ENCODE peak calls at places on chromosomes 16 and 17, in seven cellular contexts. One of them, this sample, is unnamed. For H3K4me1, the result is how much of the 10 kb centered on the place peaks cover.

GRCh38 chr17:53949473-53950090 is 126.9 kb downstream of the KIF2B start:
- DNase-seq in prostate gland: no peak
- DNase-seq in K562: no peak
- DNase-seq in breast epithelium: no peak
- DNase-seq in vagina: no peak
- DNase-seq in HCT116: no peak
- DNase-seq in transverse colon: no peak
- DNase-seq in this sample: no peak

GRCh38 chr17:6104956-6105355 is 34.8 kb downstream of the WSCD1 start:
- DNase-seq in transverse colon: peak
- DNase-seq in vagina: no peak
- DNase-seq in breast epithelium: no peak
- DNase-seq in HCT116: no peak
- DNase-seq in K562: no peak
- DNase-seq in prostate gland: no peak
- DNase-seq in this sample: peak

GRCh38 chr16:83899978-83900377 is 1.1 kb downstream of the MLYCD start:
- DNase-seq in K562: no peak
- DNase-seq in breast epithelium: no peak
- DNase-seq in vagina: no peak
- DNase-seq in prostate gland: no peak
- DNase-seq in transverse colon: no peak
- DNase-seq in HCT116: no peak
- DNase-seq in this sample: no peak

GRCh38 chr17:81514735-81515529 is 2.3 kb upstream of the ACTG1 start:
- DNase-seq in breast epithelium: peak
- DNase-seq in vagina: no peak
- DNase-seq in HCT116: peak
- DNase-seq in prostate gland: peak
- DNase-seq in K562: peak
- DNase-seq in transverse colon: peak
- DNase-seq in this sample: peak

GRCh38 chr17:40686192-40686591 is 17.4 kb downstream of the KRT24 start:
- DNase-seq in vagina: no peak
- DNase-seq in transverse colon: no peak
- DNase-seq in prostate gland: no peak
- DNase-seq in HCT116: no peak
- DNase-seq in breast epithelium: no peak
- DNase-seq in K562: no peak
- DNase-seq in this sample: no peak

GRCh38 chr16:2512920-2513404 is 790 bp upstream of the ATP6V0C start:
- DNase-seq in HCT116: no peak
- DNase-seq in vagina: no peak
- DNase-seq in K562: peak
- DNase-seq in prostate gland: no peak
- DNase-seq in breast epithelium: no peak
- DNase-seq in transverse colon: no peak
- DNase-seq in this sample: peak

GRCh38 chr16:11497329-11497805 is 89.4 kb downstream of the LITAF start:
- DNase-seq in K562: no peak
- DNase-seq in vagina: no peak
- DNase-seq in prostate gland: peak
- DNase-seq in transverse colon: peak
- DNase-seq in HCT116: peak
- DNase-seq in breast epithelium: peak
- DNase-seq in this sample: peak

GRCh38 chr17:11622468-11622867 is 24.2 kb downstream of the DNAH9 start:
- DNase-seq in vagina: no peak
- DNase-seq in K562: no peak
- DNase-seq in transverse colon: no peak
- DNase-seq in prostate gland: no peak
- DNase-seq in HCT116: no peak
- DNase-seq in breast epithelium: no peak
- DNase-seq in this sample: no peak

GRCh38 chr17:76051571-76051970 is 20.7 kb downstream of the SRP68 start:
- DNase-seq in prostate gland: peak
- DNase-seq in vagina: no peak
- DNase-seq in breast epithelium: no peak
- DNase-seq in transverse colon: no peak
- DNase-seq in HCT116: no peak
- DNase-seq in K562: no peak
- DNase-seq in this sample: no peak

GRCh38 chr17:76276461-76277299 is 11.5 kb downstream of the UBALD2 start:
- DNase-seq in breast epithelium: no peak
- DNase-seq in prostate gland: no peak
- DNase-seq in transverse colon: no peak
- DNase-seq in HCT116: no peak
- DNase-seq in K562: peak
- DNase-seq in vagina: no peak
- DNase-seq in this sample: no peak

GRCh38 chr16:11173426-11173825 is 82.6 kb downstream of the SOCS1 start:
- DNase-seq in vagina: no peak
- DNase-seq in transverse colon: no peak
- DNase-seq in K562: no peak
- DNase-seq in HCT116: no peak
- DNase-seq in prostate gland: no peak
- DNase-seq in breast epithelium: no peak
- DNase-seq in this sample: no peak

GRCh38 chr16:89909777-89910716 is 8.6 kb upstream of the MC1R start:
- DNase-seq in vagina: no peak
- DNase-seq in transverse colon: peak
- DNase-seq in K562: peak
- DNase-seq in prostate gland: peak
- DNase-seq in HCT116: peak
- DNase-seq in breast epithelium: peak
- DNase-seq in this sample: peak

GRCh38 chr17:71316498-71316897 is 804.3 kb upstream of the SOX9 start:
- DNase-seq in transverse colon: no peak
- DNase-seq in vagina: no peak
- DNase-seq in prostate gland: no peak
- DNase-seq in K562: no peak
- DNase-seq in HCT116: no peak
- DNase-seq in breast epithelium: no peak
- DNase-seq in this sample: no peak

GRCh38 chr17:67559381-67559966 is 158.3 kb upstream of the NOL11 start:
- DNase-seq in HCT116: no peak
- DNase-seq in transverse colon: no peak
- DNase-seq in K562: peak
- DNase-seq in vagina: no peak
- DNase-seq in breast epithelium: no peak
- DNase-seq in prostate gland: no peak
- DNase-seq in this sample: no peak

GRCh38 chr16:482468-483185 is 44.9 kb upstream of the CAPN15 start:
- DNase-seq in transverse colon: no peak
- DNase-seq in HCT116: no peak
- DNase-seq in vagina: no peak
- DNase-seq in breast epithelium: no peak
- DNase-seq in K562: no peak
- DNase-seq in prostate gland: no peak
- DNase-seq in this sample: no peak

GRCh38 chr17:228223-228615 is 46.8 kb upstream of the DOC2B start:
- DNase-seq in K562: no peak
- DNase-seq in transverse colon: no peak
- DNase-seq in vagina: no peak
- DNase-seq in HCT116: no peak
- DNase-seq in breast epithelium: no peak
- DNase-seq in prostate gland: no peak
- DNase-seq in this sample: peak

GRCh38 chr16:75318737-75319136 is 67.3 kb upstream of the BCAR1 start:
- DNase-seq in breast epithelium: no peak
- DNase-seq in transverse colon: no peak
- DNase-seq in prostate gland: no peak
- DNase-seq in vagina: no peak
- DNase-seq in HCT116: no peak
- DNase-seq in K562: no peak
- DNase-seq in this sample: no peak

GRCh38 chr16:75323198-75323597 is 71.8 kb upstream of the BCAR1 start:
- DNase-seq in K562: no peak
- DNase-seq in transverse colon: no peak
- DNase-seq in HCT116: no peak
- DNase-seq in vagina: no peak
- DNase-seq in breast epithelium: no peak
- DNase-seq in prostate gland: no peak
- DNase-seq in this sample: no peak

GRCh38 chr16:75322706-75323105 is 71.3 kb upstream of the BCAR1 start:
- DNase-seq in HCT116: no peak
- DNase-seq in breast epithelium: no peak
- DNase-seq in K562: no peak
- DNase-seq in transverse colon: no peak
- DNase-seq in prostate gland: no peak
- DNase-seq in vagina: no peak
- DNase-seq in this sample: no peak

GRCh38 chr16:75319513-75320401 is 68.3 kb upstream of the BCAR1 start:
- DNase-seq in transverse colon: no peak
- DNase-seq in K562: no peak
- DNase-seq in breast epithelium: no peak
- DNase-seq in HCT116: no peak
- DNase-seq in vagina: no peak
- DNase-seq in prostate gland: no peak
- DNase-seq in this sample: no peak

GRCh38 chr16:75320435-75320834 is 69.0 kb upstream of the BCAR1 start:
- DNase-seq in HCT116: no peak
- DNase-seq in transverse colon: no peak
- DNase-seq in prostate gland: no peak
- DNase-seq in breast epithelium: no peak
- DNase-seq in K562: no peak
- DNase-seq in vagina: no peak
- DNase-seq in this sample: no peak
- TF ChIP-seq POLR2AphosphoS5 in HCT116: no peak
- TF ChIP-seq POLR2AphosphoS5 in transverse colon: no peak
- TF ChIP-seq POLR2AphosphoS5 in prostate gland: no peak
- TF ChIP-seq POLR2AphosphoS5 in breast epithelium: no peak
- TF ChIP-seq POLR2AphosphoS5 in K562: no peak
- TF ChIP-seq POLR2AphosphoS5 in vagina: no peak
- TF ChIP-seq POLR2AphosphoS5 in this sample: no peak

DNA sequence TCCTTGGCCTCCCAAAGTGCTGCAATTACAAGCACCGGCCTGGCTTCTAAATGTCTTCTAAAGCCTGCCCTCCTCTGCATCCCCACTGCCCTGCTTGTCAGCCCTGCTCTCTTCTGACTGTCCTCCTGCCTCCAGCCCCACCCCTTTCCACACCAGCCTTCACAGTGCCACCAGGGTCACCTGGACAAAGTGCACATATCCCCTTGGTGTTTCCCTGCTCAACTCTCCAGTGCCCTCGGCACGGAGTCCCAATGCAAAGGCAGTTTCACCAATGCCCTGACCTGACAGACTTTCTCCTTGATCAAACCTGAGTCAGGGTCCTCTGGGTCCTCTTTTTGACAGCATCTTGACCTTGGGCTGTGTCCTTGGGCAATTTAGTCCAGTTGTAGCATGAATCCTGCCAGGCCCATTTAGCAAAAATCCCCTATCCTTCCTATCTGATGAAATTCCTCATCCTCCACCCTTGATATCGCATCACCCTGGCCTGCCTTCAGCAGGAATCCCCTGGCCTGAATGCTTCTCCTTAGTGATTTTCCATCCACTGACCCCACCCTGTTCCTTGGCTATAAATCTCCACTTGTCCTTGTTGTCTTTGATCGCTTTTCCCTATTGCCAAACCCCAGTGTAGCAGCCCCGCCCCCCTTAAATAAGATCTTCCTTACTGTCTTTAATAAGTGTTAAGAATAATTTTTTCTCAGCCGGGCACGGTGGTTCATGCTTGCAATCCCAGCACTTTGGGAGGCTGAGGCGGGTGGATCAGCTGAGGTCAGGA is 42.7 kb upstream of the ETV4 start:
- DNase-seq in HCT116: no peak
- DNase-seq in prostate gland: no peak
- DNase-seq in transverse colon: no peak
- DNase-seq in breast epithelium: no peak
- DNase-seq in vagina: no peak
- DNase-seq in K562: no peak
- DNase-seq in this sample: no peak
- TF ChIP-seq CTCF in HCT116: no peak
- TF ChIP-seq CTCF in prostate gland: no peak
- TF ChIP-seq CTCF in transverse colon: no peak
- TF ChIP-seq CTCF in breast epithelium: no peak
- TF ChIP-seq CTCF in vagina: no peak
- TF ChIP-seq CTCF in K562: no peak
- TF ChIP-seq CTCF in this sample: no peak

GRCh38 chr16:70696368-70696767 is 10.5 kb upstream of the MTSS2 start:
- DNase-seq in prostate gland: no peak
- DNase-seq in vagina: no peak
- DNase-seq in breast epithelium: no peak
- DNase-seq in transverse colon: no peak
- DNase-seq in K562: no peak
- DNase-seq in HCT116: no peak
- DNase-seq in this sample: no peak
- H3K4me1 ChIP-seq in prostate gland: under half
- H3K4me1 ChIP-seq in vagina: half or more
- H3K4me1 ChIP-seq in breast epithelium: half or more
- H3K4me1 ChIP-seq in transverse colon: half or more
- H3K4me1 ChIP-seq in K562: under half
- H3K4me1 ChIP-seq in HCT116: half or more
- H3K4me1 ChIP-seq in this sample: half or more

DNA sequence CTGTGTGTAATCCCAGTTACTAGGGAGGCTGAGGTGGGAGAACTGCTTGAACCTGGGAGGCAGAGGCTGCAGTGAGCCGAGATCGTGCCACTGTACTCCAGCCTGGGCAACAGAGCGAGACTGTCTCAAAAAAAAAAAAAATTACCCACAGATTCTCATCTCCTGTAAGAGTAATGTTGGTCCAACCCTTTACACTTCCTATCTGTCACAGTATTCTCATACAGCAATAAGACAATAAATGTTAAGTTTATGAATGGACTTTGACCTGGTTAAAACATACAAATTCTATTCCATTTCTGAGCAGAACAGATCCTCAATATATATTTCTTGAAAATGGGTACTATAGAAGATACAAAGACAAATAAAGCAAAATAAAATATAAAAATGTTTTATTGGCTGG is 30.4 kb upstream of the TAOK1 start:
- DNase-seq in breast epithelium: no peak
- DNase-seq in vagina: no peak
- DNase-seq in prostate gland: no peak
- DNase-seq in HCT116: no peak
- DNase-seq in K562: no peak
- DNase-seq in transverse colon: no peak
- DNase-seq in this sample: no peak
- TF ChIP-seq POLR2AphosphoS5 in breast epithelium: no peak
- TF ChIP-seq POLR2AphosphoS5 in vagina: no peak
- TF ChIP-seq POLR2AphosphoS5 in prostate gland: no peak
- TF ChIP-seq POLR2AphosphoS5 in HCT116: no peak
- TF ChIP-seq POLR2AphosphoS5 in K562: no peak
- TF ChIP-seq POLR2AphosphoS5 in transverse colon: no peak
- TF ChIP-seq POLR2AphosphoS5 in this sample: no peak

DNA sequence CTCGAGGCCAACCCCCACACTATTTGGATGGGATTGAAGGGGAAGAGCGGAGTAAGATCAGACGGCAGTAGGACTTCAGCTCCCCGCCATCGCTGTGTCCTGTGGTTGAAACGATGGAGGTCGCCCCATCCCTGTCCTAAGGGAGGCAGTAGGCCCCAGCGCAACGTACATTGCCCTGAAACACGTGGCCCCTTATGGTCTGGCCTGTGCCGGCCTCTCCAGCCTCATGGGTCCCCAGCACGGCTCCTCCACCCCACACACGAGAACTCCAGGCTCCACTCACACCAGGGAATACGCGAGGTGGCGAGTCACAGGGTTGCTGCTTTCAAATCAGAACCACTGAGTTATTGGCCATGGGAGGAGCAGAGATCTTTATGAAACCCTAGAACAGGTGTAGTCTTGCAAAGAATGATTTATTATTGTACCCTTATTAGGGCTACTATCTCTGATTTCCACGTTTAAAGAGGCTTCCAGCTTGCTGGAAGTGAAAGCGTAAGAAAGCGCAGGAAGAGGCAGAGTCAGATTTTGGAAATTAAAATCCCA is 669 bp upstream of the DCTPP1 start:
- DNase-seq in K562: no peak
- DNase-seq in prostate gland: no peak
- DNase-seq in vagina: no peak
- DNase-seq in HCT116: no peak
- DNase-seq in transverse colon: no peak
- DNase-seq in breast epithelium: no peak
- DNase-seq in this sample: no peak
- TF ChIP-seq CTCF in K562: no peak
- TF ChIP-seq CTCF in prostate gland: no peak
- TF ChIP-seq CTCF in vagina: peak
- TF ChIP-seq CTCF in HCT116: no peak
- TF ChIP-seq CTCF in transverse colon: no peak
- TF ChIP-seq CTCF in breast epithelium: no peak
- TF ChIP-seq CTCF in this sample: peak